ENCODE peak calls at places on chromosomes 6 and 20, in five cellular contexts. Q is CD4-positive, CD25-positive, alpha-beta regulatory T cell; W is brain microvascular endothelial cell; Z is SJSA1; I is left ventricle myocardium inferior. P is an unnamed sample. For H3K36me3, the result is how much of the 10 kb centered on the place peaks cover.

GRCh38 chr20:33211817-33212424 is 5.2 kb upstream of the BPIFA3 start:
- DNase-seq in Q (no peak), W (peak), Z (no peak), I (no peak), P (peak)

GRCh38 chr6:105014954-105015353 is 58.0 kb downstream of the LIN28B start:
- DNase-seq in Q (no peak), W (no peak), Z (no peak), I (no peak), P (peak)

GRCh38 chr6:138545621-138545980 is 46.3 kb upstream of the NHSL1 start:
- DNase-seq in Q (no peak), W (peak), Z (peak), I (peak), P (peak)

GRCh38 chr20:57688864-57689263 is 21.0 kb downstream of the PMEPA1 start:
- DNase-seq in Q (no peak), W (no peak), Z (no peak), I (peak), P (no peak)

GRCh38 chr6:42451595-42452170 is at the start of gene TRERF1:
- DNase-seq in Q (peak), W (peak), Z (peak), I (peak), P (peak)

GRCh38 chr6:94130458-94130857 is 711.1 kb upstream of the EPHA7 start:
- DNase-seq in Q (no peak), W (no peak), Z (no peak), I (no peak), P (peak)

GRCh38 chr20:1468117-1468624 is 1.5 kb upstream of the NSFL1C start:
- DNase-seq in Q (no peak), W (no peak), Z (no peak), I (no peak), P (no peak)

GRCh38 chr6:788058-788457 is 95.1 kb upstream of the EXOC2 start:
- DNase-seq in Q (no peak), W (no peak), Z (no peak), I (no peak), P (no peak)

GRCh38 chr6:150907385-150907784 is 41.9 kb downstream of the MTHFD1L start:
- DNase-seq in Q (no peak), W (no peak), Z (no peak), I (no peak), P (no peak)

DNA sequence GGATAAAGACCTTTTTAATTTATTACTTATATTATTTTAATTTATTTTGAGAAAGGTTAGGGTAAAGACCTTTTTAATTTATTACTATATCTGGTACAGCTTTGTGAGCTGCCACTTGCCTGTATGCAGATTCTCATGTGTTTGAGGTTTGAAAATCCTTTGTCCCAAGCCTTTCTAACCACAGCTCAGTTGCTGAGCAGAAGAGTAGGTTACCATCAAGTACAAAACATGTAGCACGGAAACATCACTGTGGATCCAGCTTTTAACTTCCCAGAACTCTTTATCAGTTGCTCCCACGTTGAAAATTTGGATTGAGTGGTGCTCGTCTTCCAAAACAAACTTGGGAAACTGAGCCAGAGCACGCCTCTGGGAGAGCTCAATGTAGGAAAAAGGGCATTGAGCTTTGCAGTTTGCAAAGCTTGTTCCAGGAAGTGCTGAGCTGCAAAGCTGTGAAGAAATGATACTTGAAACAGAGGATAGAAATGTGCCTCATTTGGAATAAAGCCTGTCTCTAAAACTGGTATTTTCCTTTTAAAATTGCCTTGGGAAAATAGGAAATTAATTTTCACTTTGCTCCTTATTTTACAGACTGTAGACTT is 89.0 kb downstream of the RREB1 start:
- DNase-seq in Q (no peak), W (no peak), Z (no peak), I (no peak), P (no peak)
- H3K36me3 ChIP-seq in Q (under half), W (under half), Z (under half), I (under half), P (under half)

GRCh38 chr6:43969158-43969981 is 157.9 kb downstream of the MRPL14 start:
- DNase-seq in Q (no peak), W (no peak), Z (no peak), I (no peak), P (no peak)
- H3K36me3 ChIP-seq in Q (under half), W (under half), Z (under half), I (under half), P (under half)

GRCh38 chr6:102402635-102403329 is 1009.3 kb downstream of the GRIK2 start:
- DNase-seq in Q (no peak), W (no peak), Z (no peak), I (no peak), P (no peak)

GRCh38 chr6:102398788-102399390 is 1005.4 kb downstream of the GRIK2 start:
- DNase-seq in Q (no peak), W (no peak), Z (no peak), I (no peak), P (no peak)
- H3K36me3 ChIP-seq in Q (under half), W (under half), Z (under half), I (under half), P (under half)

DNA sequence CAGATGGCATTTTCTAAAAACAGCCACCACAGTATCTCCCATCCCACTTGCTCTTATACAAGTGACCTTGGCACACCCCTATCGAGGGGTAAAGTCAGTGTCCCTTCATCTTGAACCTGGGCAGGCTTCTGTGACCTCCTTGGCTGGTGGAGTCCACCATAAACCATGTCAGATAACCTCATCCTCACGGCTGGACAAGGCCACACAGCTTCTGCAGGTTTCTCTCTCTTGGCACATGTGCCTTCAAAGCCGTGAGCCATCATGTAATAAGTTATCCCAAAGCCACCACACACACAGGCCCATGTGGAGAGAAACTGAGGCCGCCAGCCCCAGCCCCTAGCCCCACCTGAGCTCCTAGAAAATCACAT is 105.4 kb downstream of the SNX5 start:
- DNase-seq in Q (no peak), W (no peak), Z (no peak), I (no peak), P (no peak)
- H3K36me3 ChIP-seq in Q (under half), W (under half), Z (under half), I (under half), P (under half)